ENCODE peak calls at places on chromosomes 13 and 19, in six cellular contexts. One of them, this sample, is unnamed.

GRCh38 chr19:37251308-37252229 is 33.6 kb downstream of the ZNF383 start:
- DNase-seq in cardiac fibroblast: peak; percentile 98
- DNase-seq in cardiac muscle cell: no peak
- DNase-seq in A549: no peak
- DNase-seq in choroid plexus epithelial cell: peak; percentile 100
- DNase-seq in GM23248: peak; percentile 98
- DNase-seq in this sample: peak; percentile 98

GRCh38 chr19:9877775-9878510 is 42.8 kb downstream of the PIN1 start:
- DNase-seq in cardiac fibroblast: peak; percentile 18
- DNase-seq in GM23248: peak; percentile 65
- DNase-seq in A549: no peak
- DNase-seq in choroid plexus epithelial cell: peak; percentile 53
- DNase-seq in cardiac muscle cell: no peak
- DNase-seq in this sample: peak; percentile 3

GRCh38 chr13:105798541-105798940 is 736.9 kb downstream of the EFNB2 start:
- DNase-seq in A549: no peak
- DNase-seq in choroid plexus epithelial cell: no peak
- DNase-seq in cardiac fibroblast: no peak
- DNase-seq in GM23248: no peak
- DNase-seq in cardiac muscle cell: no peak
- DNase-seq in this sample: no peak

GRCh38 chr13:91017031-91017668 is 330.3 kb upstream of the MIR17HG start:
- DNase-seq in cardiac fibroblast: peak; percentile 57
- DNase-seq in GM23248: peak; percentile 52
- DNase-seq in cardiac muscle cell: peak; percentile 50
- DNase-seq in choroid plexus epithelial cell: peak; percentile 67
- DNase-seq in A549: peak; percentile 40
- DNase-seq in this sample: no peak

GRCh38 chr13:20288561-20288960 is 56.4 kb upstream of the GJB6 start:
- DNase-seq in choroid plexus epithelial cell: no peak
- DNase-seq in GM23248: no peak
- DNase-seq in cardiac fibroblast: no peak
- DNase-seq in cardiac muscle cell: no peak
- DNase-seq in A549: no peak
- DNase-seq in this sample: no peak

GRCh38 chr13:40026174-40026585 is 370.7 kb downstream of the COG6 start:
- DNase-seq in cardiac fibroblast: no peak
- DNase-seq in cardiac muscle cell: no peak
- DNase-seq in GM23248: no peak
- DNase-seq in A549: no peak
- DNase-seq in choroid plexus epithelial cell: peak; percentile 64
- DNase-seq in this sample: no peak

GRCh38 chr19:48715276-48715675 is 4.2 kb downstream of the MAMSTR start:
- DNase-seq in cardiac fibroblast: no peak
- DNase-seq in GM23248: no peak
- DNase-seq in cardiac muscle cell: no peak
- DNase-seq in A549: no peak
- DNase-seq in choroid plexus epithelial cell: no peak
- DNase-seq in this sample: no peak

GRCh38 chr13:103406967-103407366 is 340.8 kb upstream of the SLC10A2 start:
- DNase-seq in cardiac fibroblast: no peak
- DNase-seq in choroid plexus epithelial cell: peak; percentile 7
- DNase-seq in cardiac muscle cell: no peak
- DNase-seq in GM23248: no peak
- DNase-seq in A549: no peak
- DNase-seq in this sample: no peak

GRCh38 chr13:43303040-43303729 is 279.8 kb downstream of the DNAJC15 start:
- DNase-seq in cardiac fibroblast: peak; percentile 86
- DNase-seq in A549: no peak
- DNase-seq in GM23248: peak; percentile 72
- DNase-seq in cardiac muscle cell: peak; percentile 93
- DNase-seq in choroid plexus epithelial cell: peak; percentile 74
- DNase-seq in this sample: peak; percentile 33

GRCh38 chr19:46863818-46864629 is 3.2 kb downstream of the ARHGAP35 start:
- DNase-seq in GM23248: peak; percentile 47
- DNase-seq in cardiac fibroblast: peak; percentile 86
- DNase-seq in cardiac muscle cell: peak; percentile 36
- DNase-seq in choroid plexus epithelial cell: peak; percentile 66
- DNase-seq in A549: no peak
- DNase-seq in this sample: no peak

GRCh38 chr13:113493315-113493951 is 2.9 kb upstream of the DCUN1D2 start:
- DNase-seq in choroid plexus epithelial cell: peak; percentile 97
- DNase-seq in GM23248: peak; percentile 96
- DNase-seq in cardiac fibroblast: peak; percentile 92
- DNase-seq in A549: peak; percentile 67
- DNase-seq in cardiac muscle cell: no peak
- DNase-seq in this sample: peak; percentile 92

GRCh38 chr19:33000910-33001309 is 28.9 kb downstream of the FAAP24 start:
- DNase-seq in cardiac fibroblast: no peak
- DNase-seq in choroid plexus epithelial cell: no peak
- DNase-seq in GM23248: no peak
- DNase-seq in A549: no peak
- DNase-seq in cardiac muscle cell: no peak
- DNase-seq in this sample: no peak

GRCh38 chr13:108270442-108270841 is 924 bp downstream of the TNFSF13B start:
- DNase-seq in cardiac muscle cell: peak; percentile 2
- DNase-seq in choroid plexus epithelial cell: no peak
- DNase-seq in A549: no peak
- DNase-seq in cardiac fibroblast: no peak
- DNase-seq in GM23248: peak; percentile 22
- DNase-seq in this sample: no peak

GRCh38 chr13:99977912-99978780 is 3.4 kb upstream of the ZIC2 start:
- DNase-seq in cardiac muscle cell: peak; percentile 18
- DNase-seq in cardiac fibroblast: no peak
- DNase-seq in choroid plexus epithelial cell: no peak
- DNase-seq in A549: no peak
- DNase-seq in GM23248: no peak
- DNase-seq in this sample: no peak

GRCh38 chr13:114161644-114162532 is 17.2 kb upstream of the CFAP97D2 start:
- DNase-seq in A549: no peak
- DNase-seq in cardiac muscle cell: no peak
- DNase-seq in GM23248: peak; percentile 70
- DNase-seq in choroid plexus epithelial cell: peak; percentile 34
- DNase-seq in cardiac fibroblast: peak; percentile 82
- DNase-seq in this sample: no peak

DNA sequence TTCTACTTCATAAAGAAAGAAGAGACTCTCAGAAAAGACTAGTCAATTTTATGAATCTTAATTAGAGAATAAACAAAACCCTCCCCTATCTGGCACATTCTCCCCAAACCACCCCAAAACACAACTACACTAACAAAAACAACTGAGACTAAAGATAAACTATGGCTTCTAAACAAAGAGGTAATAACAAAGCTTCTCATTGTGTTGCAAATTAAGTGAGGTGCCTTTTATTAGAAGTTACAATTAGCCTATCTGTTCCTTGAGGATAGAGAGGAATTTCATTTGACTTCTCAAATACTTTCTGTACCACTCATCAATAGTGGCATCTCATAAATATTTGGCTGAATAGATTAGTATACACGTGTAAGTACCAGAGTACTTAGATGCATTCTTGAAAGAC is 1196.2 kb downstream of the PCDH9 start:
- DNase-seq in choroid plexus epithelial cell: no peak
- DNase-seq in GM23248: no peak
- DNase-seq in A549: no peak
- DNase-seq in cardiac fibroblast: no peak
- DNase-seq in cardiac muscle cell: no peak
- DNase-seq in this sample: no peak
- H3K4me3 ChIP-seq in choroid plexus epithelial cell: no peak overlapping the region
- H3K4me3 ChIP-seq in GM23248: no peak overlapping the region
- H3K4me3 ChIP-seq in A549: no peak overlapping the region
- H3K4me3 ChIP-seq in cardiac fibroblast: no peak overlapping the region
- H3K4me3 ChIP-seq in cardiac muscle cell: no peak overlapping the region
- H3K4me3 ChIP-seq in this sample: no peak overlapping the region

GRCh38 chr19:38266981-38267597 is 2.7 kb downstream of the SPINT2 start:
- DNase-seq in choroid plexus epithelial cell: peak; percentile 57
- DNase-seq in cardiac fibroblast: peak; percentile 56
- DNase-seq in cardiac muscle cell: no peak
- DNase-seq in GM23248: peak; percentile 72
- DNase-seq in A549: peak; percentile 68
- DNase-seq in this sample: no peak

GRCh38 chr19:38267780-38268430 is 3.5 kb downstream of the SPINT2 start:
- DNase-seq in GM23248: no peak
- DNase-seq in choroid plexus epithelial cell: no peak
- DNase-seq in cardiac muscle cell: no peak
- DNase-seq in A549: peak; percentile 70
- DNase-seq in cardiac fibroblast: no peak
- DNase-seq in this sample: no peak

GRCh38 chr19:38268539-38268938 is 4.2 kb downstream of the SPINT2 start:
- DNase-seq in choroid plexus epithelial cell: no peak
- DNase-seq in cardiac muscle cell: peak; percentile 15
- DNase-seq in GM23248: no peak
- DNase-seq in cardiac fibroblast: no peak
- DNase-seq in A549: no peak
- DNase-seq in this sample: no peak

GRCh38 chr19:38273499-38273898 is 9.1 kb downstream of the SPINT2 start:
- DNase-seq in cardiac muscle cell: no peak
- DNase-seq in A549: no peak
- DNase-seq in GM23248: no peak
- DNase-seq in choroid plexus epithelial cell: no peak
- DNase-seq in cardiac fibroblast: no peak
- DNase-seq in this sample: no peak

DNA sequence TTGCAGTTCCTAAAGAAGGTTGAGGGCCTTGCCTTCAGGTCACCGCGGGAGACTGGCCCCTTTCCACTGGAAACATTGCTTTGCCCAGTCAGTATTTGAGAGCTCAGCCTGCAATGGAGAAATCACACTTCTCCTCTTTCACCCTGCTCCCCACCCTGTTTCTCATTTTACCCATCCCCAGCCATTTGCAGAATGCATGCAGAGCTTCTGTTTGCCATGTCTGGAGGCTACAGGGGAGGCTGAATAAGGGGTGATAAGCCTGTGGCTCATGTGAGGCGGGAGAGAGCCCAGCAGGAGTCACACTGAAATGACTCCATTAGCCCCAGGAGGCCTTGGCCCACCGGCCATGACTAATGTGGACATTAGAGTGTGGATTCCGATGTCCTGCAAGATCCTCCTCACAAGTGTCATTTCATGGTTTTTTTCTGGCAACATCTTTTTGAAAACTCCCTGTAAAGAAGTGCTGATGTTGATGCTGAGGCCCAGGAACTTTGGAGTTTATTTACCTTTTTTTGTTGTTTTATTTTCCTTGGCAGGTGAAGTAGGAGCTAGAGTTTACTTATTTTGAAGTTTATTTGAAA is 6.3 kb downstream of the SPINT2 start:
- DNase-seq in A549: peak; percentile 99
- DNase-seq in GM23248: peak; percentile 87
- DNase-seq in cardiac fibroblast: no peak
- DNase-seq in cardiac muscle cell: no peak
- DNase-seq in choroid plexus epithelial cell: peak; percentile 54
- DNase-seq in this sample: no peak
- H3K4me3 ChIP-seq in A549: peak overlapping the region; percentile 1
- H3K4me3 ChIP-seq in GM23248: no peak overlapping the region
- H3K4me3 ChIP-seq in cardiac fibroblast: no peak overlapping the region
- H3K4me3 ChIP-seq in cardiac muscle cell: no peak overlapping the region
- H3K4me3 ChIP-seq in choroid plexus epithelial cell: no peak overlapping the region
- H3K4me3 ChIP-seq in this sample: no peak overlapping the region

DNA sequence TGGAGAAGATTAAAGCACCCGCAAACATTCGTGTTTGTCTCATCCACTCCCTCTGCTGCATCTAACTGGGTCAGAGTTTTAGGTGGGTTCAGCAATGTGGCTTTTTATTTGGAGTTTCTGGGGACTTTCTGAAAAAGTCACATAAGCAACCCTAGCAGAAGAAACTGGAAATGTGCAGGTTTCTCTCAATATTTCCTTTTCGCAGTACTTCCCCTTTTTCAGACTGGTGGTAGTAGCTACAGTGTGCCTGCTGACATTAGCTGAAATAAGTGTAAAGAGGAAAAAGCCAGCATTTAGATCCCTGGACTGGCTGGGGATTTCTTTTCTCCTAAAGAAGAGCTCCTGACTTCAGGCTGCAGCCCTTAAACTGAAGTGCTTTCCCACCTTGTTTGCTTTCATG is 15.9 kb upstream of the OLFM4 start:
- DNase-seq in cardiac muscle cell: no peak
- DNase-seq in A549: no peak
- DNase-seq in choroid plexus epithelial cell: no peak
- DNase-seq in cardiac fibroblast: no peak
- DNase-seq in GM23248: no peak
- DNase-seq in this sample: no peak
- H3K4me3 ChIP-seq in cardiac muscle cell: no peak overlapping the region
- H3K4me3 ChIP-seq in A549: no peak overlapping the region
- H3K4me3 ChIP-seq in choroid plexus epithelial cell: no peak overlapping the region
- H3K4me3 ChIP-seq in cardiac fibroblast: no peak overlapping the region
- H3K4me3 ChIP-seq in GM23248: no peak overlapping the region
- H3K4me3 ChIP-seq in this sample: no peak overlapping the region

GRCh38 chr19:13091400-13092161 is 11.1 kb downstream of the LYL1 start:
- DNase-seq in cardiac fibroblast: peak; percentile 96
- DNase-seq in A549: no peak
- DNase-seq in cardiac muscle cell: no peak
- DNase-seq in choroid plexus epithelial cell: peak; percentile 86
- DNase-seq in GM23248: peak; percentile 85
- DNase-seq in this sample: peak; percentile 81
- H3K4me3 ChIP-seq in cardiac fibroblast: peak overlapping the region; percentile 14
- H3K4me3 ChIP-seq in A549: no peak overlapping the region
- H3K4me3 ChIP-seq in cardiac muscle cell: no peak overlapping the region
- H3K4me3 ChIP-seq in choroid plexus epithelial cell: no peak overlapping the region
- H3K4me3 ChIP-seq in GM23248: no peak overlapping the region
- H3K4me3 ChIP-seq in this sample: no peak overlapping the region

GRCh38 chr13:59088716-59089115 is 1075.0 kb downstream of the DIAPH3 start:
- DNase-seq in A549: no peak
- DNase-seq in GM23248: no peak
- DNase-seq in cardiac fibroblast: peak; percentile 14
- DNase-seq in choroid plexus epithelial cell: peak; percentile 60
- DNase-seq in cardiac muscle cell: no peak
- DNase-seq in this sample: peak; percentile 54
- H3K4me3 ChIP-seq in A549: no peak overlapping the region
- H3K4me3 ChIP-seq in GM23248: no peak overlapping the region
- H3K4me3 ChIP-seq in cardiac fibroblast: no peak overlapping the region
- H3K4me3 ChIP-seq in choroid plexus epithelial cell: no peak overlapping the region
- H3K4me3 ChIP-seq in cardiac muscle cell: no peak overlapping the region
- H3K4me3 ChIP-seq in this sample: no peak overlapping the region

GRCh38 chr19:11721681-11722080 is 17.1 kb downstream of the ZNF823 start:
- DNase-seq in choroid plexus epithelial cell: no peak
- DNase-seq in GM23248: no peak
- DNase-seq in cardiac fibroblast: no peak
- DNase-seq in A549: no peak
- DNase-seq in cardiac muscle cell: no peak
- DNase-seq in this sample: no peak

DNA sequence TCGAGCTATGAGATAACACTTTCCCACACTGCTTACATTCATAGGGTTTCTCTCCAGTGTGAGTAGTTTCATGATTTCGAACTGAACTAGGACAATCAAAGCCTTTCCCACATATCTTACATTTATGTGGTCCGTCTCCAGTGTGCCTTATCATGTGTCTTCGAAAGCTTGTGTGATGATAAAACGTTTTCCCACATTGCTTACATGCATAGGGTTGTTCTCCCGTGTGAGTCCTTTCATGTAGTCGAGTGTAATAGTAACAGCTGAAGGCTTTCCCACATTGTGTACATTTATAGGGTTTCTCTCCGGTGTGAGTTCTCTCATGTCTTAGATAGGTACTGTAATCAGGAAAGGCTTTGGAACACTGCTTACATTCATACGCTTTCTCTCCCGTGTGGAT is 16.3 kb downstream of the ZNF823 start:
- DNase-seq in cardiac muscle cell: no peak
- DNase-seq in GM23248: peak; percentile 7
- DNase-seq in A549: no peak
- DNase-seq in cardiac fibroblast: no peak
- DNase-seq in choroid plexus epithelial cell: no peak
- DNase-seq in this sample: no peak
- H3K4me3 ChIP-seq in cardiac muscle cell: no peak overlapping the region
- H3K4me3 ChIP-seq in GM23248: no peak overlapping the region
- H3K4me3 ChIP-seq in A549: no peak overlapping the region
- H3K4me3 ChIP-seq in cardiac fibroblast: no peak overlapping the region
- H3K4me3 ChIP-seq in choroid plexus epithelial cell: no peak overlapping the region
- H3K4me3 ChIP-seq in this sample: no peak overlapping the region